ENCODE peak calls at places on chromosomes 7 and 10, in six cellular contexts. K is psoas muscle, I is epithelial cell of proximal tubule, R is left ventricle myocardium inferior, N is EL, G is prostate gland. O is an unnamed sample.

GRCh38 chr10:2949948-2950354 is 117.4 kb upstream of the PFKP start:
- DNase-seq in K (no peak), I (no peak), R (no peak), N (peak; percentile 20), G (no peak), O (no peak)

GRCh38 chr7:25720427-25720826 is 431.6 kb upstream of the NFE2L3 start:
- DNase-seq in K (no peak), I (no peak), R (no peak), N (peak; percentile 3), G (no peak), O (no peak)

GRCh38 chr7:69166979-69167516 is 431.2 kb upstream of the AUTS2 start:
- DNase-seq in K (no peak), I (no peak), R (no peak), N (no peak), G (no peak), O (no peak)

GRCh38 chr7:114084381-114085312 is 165.8 kb upstream of the PPP1R3A start:
- DNase-seq in K (peak; percentile 78), I (peak; percentile 30), R (peak; percentile 39), N (no peak), G (peak; percentile 24), O (peak; percentile 50)

GRCh38 chr7:22356010-22356854 is 722 bp downstream of the RAPGEF5 start:
- DNase-seq in K (no peak), I (no peak), R (no peak), N (no peak), G (no peak), O (no peak)

GRCh38 chr7:35707422-35707821 is 12.5 kb upstream of the HERPUD2 start:
- DNase-seq in K (no peak), I (no peak), R (no peak), N (peak; percentile 65), G (no peak), O (no peak)

GRCh38 chr7:149624006-149624405 is 126.4 kb upstream of the ZNF746 start:
- DNase-seq in K (peak; percentile 63), I (no peak), R (no peak), N (peak; percentile 13), G (no peak), O (peak; percentile 25)

GRCh38 chr7:36916116-36916515 is 191.8 kb upstream of the AOAH start:
- DNase-seq in K (no peak), I (no peak), R (no peak), N (no peak), G (no peak), O (no peak)

GRCh38 chr10:35685402-35685801 is 43.3 kb upstream of the FZD8 start:
- DNase-seq in K (no peak), I (peak; percentile 18), R (no peak), N (no peak), G (no peak), O (no peak)

GRCh38 chr7:81457858-81458522 is 311.9 kb downstream of the HGF start:
- DNase-seq in K (no peak), I (no peak), R (no peak), N (peak; percentile 24), G (no peak), O (no peak)

GRCh38 chr10:82811621-82812020 is 936.6 kb downstream of the NRG3 start:
- DNase-seq in K (no peak), I (no peak), R (no peak), N (peak; percentile 11), G (no peak), O (no peak)

GRCh38 chr10:71572962-71573361 is 146.6 kb downstream of the C10orf105 start:
- DNase-seq in K (peak; percentile 5), I (no peak), R (no peak), N (no peak), G (no peak), O (no peak)

GRCh38 chr7:140659727-140660396 is 12.9 kb upstream of the ADCK2 start:
- DNase-seq in K (no peak), I (no peak), R (no peak), N (no peak), G (no peak), O (no peak)

GRCh38 chr10:30383366-30383765 is 34.3 kb upstream of the MTPAP start:
- DNase-seq in K (no peak), I (no peak), R (no peak), N (no peak), G (no peak), O (peak; percentile 32)

GRCh38 chr7:151845412-151846205 is 31.3 kb downstream of the PRKAG2 start:
- DNase-seq in K (peak; percentile 37), I (no peak), R (no peak), N (no peak), G (no peak), O (no peak)

GRCh38 chr7:128410092-128410665 is 397 bp upstream of the IMPDH1 start:
- DNase-seq in K (no peak), I (peak; percentile 16), R (peak; percentile 52), N (peak; percentile 86), G (peak; percentile 48), O (no peak)

GRCh38 chr7:156503195-156503594 is 137.4 kb upstream of the RNF32 start:
- DNase-seq in K (no peak), I (no peak), R (no peak), N (no peak), G (no peak), O (no peak)

GRCh38 chr10:133260895-133261725 is 15.6 kb downstream of the ADAM8 start:
- DNase-seq in K (peak; percentile 82), I (no peak), R (peak; percentile 62), N (peak; percentile 38), G (peak; percentile 29), O (peak; percentile 51)

GRCh38 chr7:46015107-46015868 is 94.2 kb upstream of the IGFBP3 start:
- DNase-seq in K (peak; percentile 79), I (no peak), R (peak; percentile 71), N (no peak), G (no peak), O (no peak)

GRCh38 chr7:4080954-4081353 is 601.1 kb upstream of the FOXK1 start:
- DNase-seq in K (no peak), I (no peak), R (no peak), N (no peak), G (no peak), O (no peak)

GRCh38 chr7:94348142-94348541 is 46.6 kb upstream of the COL1A2 start:
- DNase-seq in K (no peak), I (no peak), R (no peak), N (peak; percentile 94), G (no peak), O (peak; percentile 68)

GRCh38 chr7:38229386-38229785 is 44.0 kb downstream of the TARP start:
- DNase-seq in K (no peak), I (no peak), R (no peak), N (peak; percentile 36), G (no peak), O (peak; percentile 49)

GRCh38 chr7:17185690-17186070 is 112.8 kb upstream of the AHR start:
- DNase-seq in K (no peak), I (no peak), R (no peak), N (peak; percentile 69), G (no peak), O (no peak)

GRCh38 chr10:32795598-32796183 is 162.3 kb downstream of the ITGB1 start:
- DNase-seq in K (no peak), I (no peak), R (no peak), N (peak; percentile 40), G (peak; percentile 8), O (no peak)

GRCh38 chr7:98203261-98203963 is 7.8 kb upstream of the BHLHA15 start:
- DNase-seq in K (no peak), I (no peak), R (no peak), N (no peak), G (no peak), O (no peak)

GRCh38 chr10:131155903-131156285 is 155.6 kb downstream of the TCERG1L start:
- DNase-seq in K (no peak), I (no peak), R (no peak), N (no peak), G (no peak), O (no peak)

GRCh38 chr10:32256613-32257437 is 90.1 kb downstream of the EPC1 start:
- DNase-seq in K (peak; percentile 68), I (no peak), R (peak; percentile 64), N (peak; percentile 57), G (peak; percentile 54), O (peak; percentile 69)

GRCh38 chr7:37102518-37103137 is 346.0 kb downstream of the ELMO1 start:
- DNase-seq in K (no peak), I (no peak), R (no peak), N (no peak), G (no peak), O (no peak)

GRCh38 chr10:27369832-27370231 is 129.2 kb upstream of the ACBD5 start:
- DNase-seq in K (no peak), I (no peak), R (no peak), N (peak; percentile 18), G (no peak), O (no peak)

GRCh38 chr10:133230387-133231195 is 574 bp downstream of the UTF1 start:
- DNase-seq in K (no peak), I (no peak), R (no peak), N (no peak), G (no peak), O (no peak)

GRCh38 chr10:129848571-129849451 is 115.3 kb downstream of the EBF3 start:
- DNase-seq in K (no peak), I (no peak), R (no peak), N (no peak), G (no peak), O (no peak)

GRCh38 chr7:138975343-138976104 is 5.7 kb downstream of the KIAA1549 start:
- DNase-seq in K (no peak), I (no peak), R (no peak), N (no peak), G (no peak), O (no peak)

GRCh38 chr10:29731760-29732159 is 97.0 kb upstream of the SVIL start:
- DNase-seq in K (no peak), I (no peak), R (no peak), N (no peak), G (no peak), O (no peak)

GRCh38 chr7:36021917-36022550 is 131.0 kb upstream of the EEPD1 start:
- DNase-seq in K (no peak), I (no peak), R (no peak), N (no peak), G (no peak), O (no peak)

GRCh38 chr10:103278862-103279298 is 1.9 kb downstream of the INA start:
- DNase-seq in K (peak; percentile 65), I (no peak), R (peak; percentile 36), N (peak; percentile 28), G (no peak), O (peak; percentile 31)

GRCh38 chr7:158549176-158549833 is 38.3 kb downstream of the PTPRN2 start:
- DNase-seq in K (peak; percentile 68), I (no peak), R (peak; percentile 60), N (no peak), G (no peak), O (peak; percentile 52)

GRCh38 chr10:33157108-33157507 is 177.4 kb downstream of the NRP1 start:
- DNase-seq in K (no peak), I (peak; percentile 56), R (no peak), N (peak; percentile 73), G (no peak), O (no peak)

O was measured in uterus.